ENCODE peak calls at places on chromosome 16, in seven cellular contexts. D is activated naive CD4-positive, alpha-beta T cell treated with anti-CD3 and anti-CD28 coated beads for 36 hours; K is SK-N-DZ; H is psoas muscle; O is ELF-1; J is NCI-H1092; U is stimulated activated CD4-positive, alpha-beta T cell treated with anti-CD3 and anti-CD28 coated beads, Interleukin-1b, Interleukin-23, amount 100 ng/mL, for 24 hours. R is an unnamed sample.

GRCh38 chr16:2752850-2753522 is 548 bp downstream of the SRRM2 start:
- DNase-seq in D (peak), K (peak), H (peak), O (peak), J (peak), U (peak), R (peak)

GRCh38 chr16:9370071-9370491 is 278.6 kb downstream of the HAPSTR1 start:
- DNase-seq in D (no peak), K (no peak), H (no peak), O (peak), J (no peak), U (no peak), R (no peak)

GRCh38 chr16:3625911-3626732 is 14.7 kb upstream of the SLX4 start:
- DNase-seq in D (no peak), K (no peak), H (no peak), O (no peak), J (no peak), U (no peak), R (no peak)

GRCh38 chr16:72785886-72786285 is 262.0 kb downstream of the ZFHX3 start:
- DNase-seq in D (no peak), K (no peak), H (no peak), O (no peak), J (no peak), U (no peak), R (no peak)

GRCh38 chr16:58196898-58197313 is 1.0 kb downstream of the CSNK2A2 start:
- DNase-seq in D (peak), K (no peak), H (no peak), O (peak), J (no peak), U (no peak), R (no peak)

GRCh38 chr16:90008708-90009145 is 10.5 kb downstream of the DBNDD1 start:
- DNase-seq in D (peak), K (no peak), H (peak), O (no peak), J (no peak), U (peak), R (peak)

GRCh38 chr16:85327731-85328664 is 215.7 kb upstream of the CIBAR2 start:
- DNase-seq in D (no peak), K (peak), H (no peak), O (peak), J (peak), U (no peak), R (no peak)

GRCh38 chr16:48914070-48914469 is 304.1 kb upstream of the N4BP1 start:
- DNase-seq in D (no peak), K (no peak), H (no peak), O (no peak), J (no peak), U (no peak), R (no peak)

GRCh38 chr16:49488740-49489525 is 115.3 kb downstream of the C16orf78 start:
- DNase-seq in D (no peak), K (no peak), H (peak), O (no peak), J (no peak), U (no peak), R (no peak)

GRCh38 chr16:66344533-66345145 is 21.9 kb upstream of the CDH5 start:
- DNase-seq in D (peak), K (no peak), H (no peak), O (no peak), J (no peak), U (peak), R (peak)

GRCh38 chr16:908526-909155 is 62.1 kb downstream of the LMF1 start:
- DNase-seq in D (no peak), K (no peak), H (peak), O (no peak), J (no peak), U (no peak), R (no peak)

GRCh38 chr16:85735225-85735722 is 15.6 kb downstream of the C16orf74 start:
- DNase-seq in D (peak), K (no peak), H (no peak), O (no peak), J (no peak), U (no peak), R (no peak)

GRCh38 chr16:27367463-27368357 is 34.3 kb upstream of the IL21R start:
- DNase-seq in D (peak), K (peak), H (peak), O (peak), J (peak), U (peak), R (peak)

GRCh38 chr16:87818533-87819161 is 50.7 kb downstream of the SLC7A5 start:
- DNase-seq in D (no peak), K (no peak), H (no peak), O (no peak), J (no peak), U (no peak), R (no peak)

GRCh38 chr16:71931599-71931998 is 36.3 kb downstream of the IST1 start:
- DNase-seq in D (no peak), K (no peak), H (no peak), O (no peak), J (no peak), U (no peak), R (no peak)

GRCh38 chr16:26993511-26993910 is 73.2 kb upstream of the C16orf82 start:
- DNase-seq in D (no peak), K (no peak), H (no peak), O (no peak), J (no peak), U (no peak), R (no peak)

GRCh38 chr16:17162560-17162959 is 308.2 kb downstream of the XYLT1 start:
- DNase-seq in D (no peak), K (no peak), H (no peak), O (no peak), J (no peak), U (no peak), R (no peak)

GRCh38 chr16:77211880-77212735 is 12.9 kb downstream of the SYCE1L start:
- DNase-seq in D (peak), K (peak), H (peak), O (peak), J (peak), U (no peak), R (peak)

GRCh38 chr16:57380671-57381462 is 8.6 kb downstream of the CX3CL1 start:
- DNase-seq in D (no peak), K (no peak), H (no peak), O (no peak), J (peak), U (no peak), R (no peak)

GRCh38 chr16:84566580-84567244 is 51.2 kb downstream of the COTL1 start:
- DNase-seq in D (no peak), K (no peak), H (no peak), O (no peak), J (no peak), U (no peak), R (no peak)

GRCh38 chr16:79100456-79100855 is 500.1 kb downstream of the MAF start:
- DNase-seq in D (no peak), K (no peak), H (no peak), O (no peak), J (no peak), U (no peak), R (no peak)

GRCh38 chr16:30430428-30430970 is 669 bp upstream of the DCTPP1 start:
- DNase-seq in D (no peak), K (no peak), H (peak), O (no peak), J (no peak), U (no peak), R (peak)

GRCh38 chr16:86961133-86961720 is 356.0 kb downstream of the C16orf95 start:
- DNase-seq in D (no peak), K (no peak), H (no peak), O (no peak), J (no peak), U (no peak), R (no peak)

GRCh38 chr16:29021471-29021870 is 36.6 kb downstream of the LAT start:
- DNase-seq in D (peak), K (no peak), H (no peak), O (no peak), J (no peak), U (no peak), R (no peak)

GRCh38 chr16:554640-555413 is 5.4 kb upstream of the PRR35 start:
- DNase-seq in D (no peak), K (no peak), H (no peak), O (no peak), J (no peak), U (no peak), R (no peak)

GRCh38 chr16:68466174-68466573 is 17.9 kb upstream of the SMPD3 start:
- DNase-seq in D (no peak), K (no peak), H (no peak), O (no peak), J (no peak), U (no peak), R (no peak)

GRCh38 chr16:76235426-76235825 is 41.8 kb upstream of the CNTNAP4 start:
- DNase-seq in D (no peak), K (no peak), H (no peak), O (no peak), J (no peak), U (no peak), R (no peak)

GRCh38 chr16:48421741-48422140 is 36.5 kb upstream of the SIAH1 start:
- DNase-seq in D (no peak), K (no peak), H (no peak), O (no peak), J (no peak), U (no peak), R (no peak)

GRCh38 chr16:47143677-47144558 is at the start of gene NETO2:
- DNase-seq in D (peak), K (peak), H (peak), O (peak), J (peak), U (peak), R (peak)

R was measured in activated CD4-positive, alpha-beta T cell treated with anti-CD3 and anti-CD28 coated beads for 24 hours.